ENCODE peak calls at places on chromosome 21, in four cellular contexts. L is SK-N-MC; C is heart left ventricle; A is CD8-positive, alpha-beta memory T cell. P is an unnamed sample.

GRCh38 chr21:44434936-44435635 is 20.2 kb upstream of the LRRC3 start:
- DNase-seq in A (no peak), C (no peak), L (no peak), P (no peak)

GRCh38 chr21:26732442-26733221 is 112.6 kb downstream of the ADAMTS1 start:
- DNase-seq in A (no peak), L (no peak), C (peak), P (peak)

GRCh38 chr21:45288441-45288841 is 746 bp upstream of the POFUT2 start:
- DNase-seq in A (no peak), C (no peak), L (no peak), P (no peak)

GRCh38 chr21:24844672-24845071 is 762.6 kb downstream of the MRPL39 start:
- DNase-seq in L (no peak), A (no peak), C (peak), P (no peak)

GRCh38 chr21:31282095-31282709 is 61.9 kb downstream of the TIAM1 start:
- DNase-seq in L (no peak), A (no peak), C (peak), P (no peak)

GRCh38 chr21:32613436-32614043 is 1.4 kb upstream of the CFAP298 start:
- DNase-seq in C (no peak), L (no peak), A (no peak), P (no peak)

GRCh38 chr21:39484711-39485264 is 33.0 kb downstream of the SH3BGR start:
- DNase-seq in A (no peak), L (no peak), C (no peak), P (no peak)

GRCh38 chr21:41916888-41917433 is 36.9 kb downstream of the C2CD2 start:
- DNase-seq in A (no peak), C (no peak), L (no peak), P (no peak)

GRCh38 chr21:39715804-39716397 is 29.1 kb upstream of the IGSF5 start:
- DNase-seq in C (peak), L (no peak), A (peak), P (peak)

GRCh38 chr21:26085100-26085499 is 85.5 kb downstream of the APP start:
- DNase-seq in L (no peak), A (no peak), C (no peak), P (no peak)

GRCh38 chr21:34367320-34367935 is 3.6 kb downstream of the KCNE2 start:
- DNase-seq in C (no peak), A (peak), L (peak), P (no peak)

GRCh38 chr21:32322103-32322502 is 23.4 kb downstream of the MRAP start:
- DNase-seq in C (no peak), L (no peak), A (no peak), P (no peak)

GRCh38 chr21:29077651-29078090 is 4.2 kb upstream of the CCT8 start:
- DNase-seq in C (no peak), L (no peak), A (no peak), P (no peak)

GRCh38 chr21:31108969-31109368 is 70.7 kb upstream of the KRTAP19-8 start:
- DNase-seq in A (no peak), L (no peak), C (no peak), P (no peak)

GRCh38 chr21:35658242-35658641 is 402.1 kb downstream of the SETD4 start:
- DNase-seq in L (no peak), A (no peak), C (no peak), P (no peak)

GRCh38 chr21:41247561-41247968 is 69.0 kb upstream of the FAM3B start:
- DNase-seq in A (no peak), C (peak), L (no peak), P (peak)

GRCh38 chr21:42433946-42434551 is 30.3 kb downstream of the UBASH3A start:
- DNase-seq in A (no peak), C (no peak), L (no peak), P (no peak)

GRCh38 chr21:33266050-33266783 is at the start of gene IL10RB:
- DNase-seq in C (peak), L (no peak), A (peak), P (peak)

GRCh38 chr21:27569831-27570230 is 602.9 kb upstream of the ADAMTS5 start:
- DNase-seq in A (no peak), L (no peak), C (no peak), P (no peak)

GRCh38 chr21:36004441-36004840 is 55.9 kb downstream of the SETD4 start:
- DNase-seq in L (no peak), A (no peak), C (no peak), P (no peak)

GRCh38 chr21:42532466-42533181 is 19.0 kb downstream of the SLC37A1 start:
- DNase-seq in L (no peak), C (peak), A (no peak), P (peak)

GRCh38 chr21:37074195-37074510 is 1.1 kb downstream of the TTC3 start:
- DNase-seq in L (no peak), C (peak), A (no peak), P (peak)

GRCh38 chr21:16509466-16509865 is 779.7 kb downstream of the USP25 start:
- DNase-seq in A (no peak), L (no peak), C (no peak), P (no peak)

GRCh38 chr21:40829308-40829707 is 17.6 kb downstream of the DSCAM start:
- DNase-seq in A (no peak), C (no peak), L (no peak), P (no peak)

GRCh38 chr21:35984654-35985366 is 75.5 kb downstream of the SETD4 start:
- DNase-seq in A (no peak), L (no peak), C (no peak), P (no peak)

P was measured in heart right ventricle.